ENCODE peak calls at places on chromosome 20, in five cellular contexts. D is K562, N is GM23338, K is H1, J is GM12878. B is an unnamed sample.
A peak's percentile ranks its signal among the peaks of the same experiment; 100 is the strongest.

GRCh38 chr20:6819599-6819998 is 52.1 kb downstream of the BMP2 start:
- DNase-seq in K (no peak), N (no peak), J (no peak), D (no peak), B (peak; percentile 46)

GRCh38 chr20:63092660-63093215 is 86.0 kb upstream of the BHLHE23 start:
- DNase-seq in J (no peak), N (no peak), D (no peak), K (peak; percentile 43), B (no peak)

GRCh38 chr20:10602141-10602660 is 71.6 kb downstream of the JAG1 start:
- DNase-seq in N (no peak), D (no peak), J (no peak), K (no peak), B (no peak)

GRCh38 chr20:48808382-48809034 is 19.3 kb downstream of the PREX1 start:
- DNase-seq in N (no peak), K (no peak), D (no peak), J (no peak), B (no peak)

GRCh38 chr20:60535211-60535610 is 577.0 kb downstream of the CDH26 start:
- DNase-seq in J (no peak), D (no peak), N (no peak), K (no peak), B (no peak)

GRCh38 chr20:50085481-50086365 is 27.2 kb downstream of the UBE2V1 start:
- DNase-seq in D (peak; percentile 60), K (no peak), N (peak; percentile 90), J (no peak), B (peak; percentile 85)

GRCh38 chr20:34559311-34560140 is 1.0 kb downstream of the MAP1LC3A start:
- DNase-seq in D (no peak), K (no peak), J (no peak), N (peak; percentile 30), B (no peak)

GRCh38 chr20:64226686-64227576 is 28.6 kb upstream of the PCMTD2 start:
- DNase-seq in J (no peak), D (no peak), K (no peak), N (no peak), B (no peak)

GRCh38 chr20:41218466-41218865 is 81.1 kb downstream of the PLCG1 start:
- DNase-seq in N (no peak), D (no peak), K (no peak), J (no peak), B (no peak)

GRCh38 chr20:7806831-7807230 is 133.4 kb downstream of the HAO1 start:
- DNase-seq in J (no peak), K (no peak), N (no peak), D (no peak), B (no peak)

GRCh38 chr20:1415667-1416468 is 23.0 kb upstream of the FKBP1A start:
- DNase-seq in D (peak; percentile 43), J (no peak), K (no peak), N (no peak), B (peak; percentile 80)
- TF ChIP-seq POLR2AphosphoS5 in D (no peak), J (no peak), K (no peak), N (no peak), B (peak; percentile 97)

DNA sequence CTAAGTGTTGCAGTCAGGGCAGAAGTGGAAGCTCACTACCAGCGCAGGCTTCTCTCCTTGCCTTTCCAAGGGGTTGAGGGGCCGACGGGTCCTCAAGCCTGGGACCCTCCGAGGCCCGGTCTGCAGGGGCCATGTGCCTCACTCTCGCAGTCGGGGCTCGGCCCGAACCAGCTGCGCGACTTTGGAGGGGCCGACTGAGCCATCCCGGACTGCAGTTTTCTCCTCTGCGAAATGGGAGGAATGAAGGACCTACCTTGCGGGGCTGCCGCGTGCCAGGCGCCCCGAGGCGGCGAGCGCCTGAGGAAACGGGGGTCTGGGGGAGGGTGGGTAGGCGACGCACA is 5.6 kb downstream of the LZTS3 start:
- DNase-seq in N (peak; percentile 47), J (no peak), D (no peak), K (no peak), B (no peak)
- TF ChIP-seq EZH2 in N (no peak), J (no peak), D (no peak), K (no peak), B (peak; percentile 89)

GRCh38 chr20:62085206-62085605 is 19.5 kb upstream of the TAF4 start:
- DNase-seq in D (no peak), J (no peak), K (no peak), N (no peak), B (no peak)

GRCh38 chr20:62087632-62088031 is 22.0 kb upstream of the TAF4 start:
- DNase-seq in J (no peak), D (no peak), N (no peak), K (no peak), B (no peak)

GRCh38 chr20:62087227-62087626 is 21.5 kb upstream of the TAF4 start:
- DNase-seq in K (no peak), J (no peak), N (no peak), D (no peak), B (no peak)

GRCh38 chr20:62088258-62089127 is 22.8 kb upstream of the TAF4 start:
- DNase-seq in K (no peak), J (no peak), D (peak; percentile 73), N (no peak), B (peak; percentile 45)

GRCh38 chr20:62089393-62089792 is 23.7 kb upstream of the TAF4 start:
- DNase-seq in J (no peak), D (no peak), K (no peak), N (no peak), B (no peak)
- TF ChIP-seq CTCF in J (no peak), D (no peak), K (no peak), N (no peak), B (no peak)

DNA sequence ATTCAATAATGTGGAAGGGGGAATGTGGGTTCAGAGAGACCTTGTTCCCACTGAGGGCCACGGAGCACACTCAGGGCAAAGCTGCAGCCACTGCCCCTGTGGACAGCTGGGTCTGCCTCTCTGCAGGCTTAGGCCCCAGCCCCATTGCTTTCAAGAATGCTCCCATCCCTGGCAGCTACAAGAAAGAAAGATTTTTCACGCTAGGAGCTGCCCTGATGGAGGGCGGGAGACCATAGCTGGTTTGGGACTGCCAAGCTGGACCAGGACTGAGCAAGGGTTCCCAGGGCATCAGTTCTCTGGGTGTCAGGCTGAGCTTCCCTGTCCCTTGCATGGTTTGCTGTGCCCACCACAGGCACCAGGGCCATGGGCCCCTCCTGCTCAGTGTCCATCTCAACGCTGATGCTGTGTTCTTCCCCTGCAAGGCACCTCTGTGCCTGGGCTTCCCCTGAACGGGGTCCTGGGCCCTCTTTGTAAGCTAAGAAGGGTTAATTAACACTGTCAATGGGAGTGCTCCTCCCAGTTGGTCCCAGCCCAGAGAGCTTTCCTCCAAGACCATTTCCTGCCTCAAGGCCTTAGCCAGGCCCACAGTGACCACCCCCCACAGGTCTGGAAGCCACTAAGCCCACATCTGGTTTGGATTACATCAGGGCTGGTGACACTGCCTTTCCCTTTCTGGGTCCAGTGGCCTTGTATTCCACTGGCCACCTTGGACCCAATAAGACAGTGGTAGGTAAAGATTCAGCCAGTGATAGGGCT is 8.4 kb downstream of the FOXS1 start:
- DNase-seq in N (no peak), K (no peak), D (no peak), J (no peak), B (no peak)
- TF ChIP-seq POLR2AphosphoS5 in N (no peak), K (no peak), D (no peak), J (no peak), B (no peak)